ENCODE peak calls at places on chromosome 3, in nine cellular contexts. One of them, this sample, is unnamed.

GRCh38 chr3:152209060-152209459 is 59.7 kb upstream of the MBNL1 start:
- DNase-seq in EL: no peak
- DNase-seq in renal cortical epithelial cell: peak
- DNase-seq in stimulated activated CD4-positive, alpha-beta T cell treated with anti-CD3 and anti-CD28 coated beads, Interleukin-4, amount 100 ng/mL, for 4 hours: no peak
- DNase-seq in NCI-H226: peak
- DNase-seq in HCEC 1CT: no peak
- DNase-seq in effector memory CD8-positive, alpha-beta T cell: no peak
- DNase-seq in ACHN: no peak
- DNase-seq in aorta: no peak
- DNase-seq in this sample: no peak

GRCh38 chr3:44125882-44126281 is 115.8 kb upstream of the TOPAZ1 start:
- DNase-seq in aorta: no peak
- DNase-seq in effector memory CD8-positive, alpha-beta T cell: no peak
- DNase-seq in NCI-H226: peak
- DNase-seq in ACHN: no peak
- DNase-seq in stimulated activated CD4-positive, alpha-beta T cell treated with anti-CD3 and anti-CD28 coated beads, Interleukin-4, amount 100 ng/mL, for 4 hours: no peak
- DNase-seq in EL: peak
- DNase-seq in renal cortical epithelial cell: peak
- DNase-seq in HCEC 1CT: no peak
- DNase-seq in this sample: no peak

GRCh38 chr3:127462111-127462655 is 128.3 kb downstream of the TPRA1 start:
- DNase-seq in NCI-H226: no peak
- DNase-seq in renal cortical epithelial cell: no peak
- DNase-seq in HCEC 1CT: no peak
- DNase-seq in EL: no peak
- DNase-seq in effector memory CD8-positive, alpha-beta T cell: no peak
- DNase-seq in aorta: no peak
- DNase-seq in stimulated activated CD4-positive, alpha-beta T cell treated with anti-CD3 and anti-CD28 coated beads, Interleukin-4, amount 100 ng/mL, for 4 hours: no peak
- DNase-seq in ACHN: no peak
- DNase-seq in this sample: no peak

GRCh38 chr3:176939022-176939817 is 258.1 kb downstream of the TBL1XR1 start:
- DNase-seq in EL: peak
- DNase-seq in NCI-H226: peak
- DNase-seq in effector memory CD8-positive, alpha-beta T cell: peak
- DNase-seq in ACHN: peak
- DNase-seq in aorta: no peak
- DNase-seq in renal cortical epithelial cell: peak
- DNase-seq in stimulated activated CD4-positive, alpha-beta T cell treated with anti-CD3 and anti-CD28 coated beads, Interleukin-4, amount 100 ng/mL, for 4 hours: no peak
- DNase-seq in HCEC 1CT: peak
- DNase-seq in this sample: no peak

GRCh38 chr3:151538706-151539403 is 78.0 kb upstream of the IGSF10 start:
- DNase-seq in renal cortical epithelial cell: no peak
- DNase-seq in aorta: no peak
- DNase-seq in HCEC 1CT: no peak
- DNase-seq in EL: no peak
- DNase-seq in stimulated activated CD4-positive, alpha-beta T cell treated with anti-CD3 and anti-CD28 coated beads, Interleukin-4, amount 100 ng/mL, for 4 hours: no peak
- DNase-seq in ACHN: no peak
- DNase-seq in NCI-H226: no peak
- DNase-seq in effector memory CD8-positive, alpha-beta T cell: no peak
- DNase-seq in this sample: no peak

GRCh38 chr3:197132916-197133530 is 103.4 kb upstream of the MELTF start:
- DNase-seq in aorta: no peak
- DNase-seq in ACHN: no peak
- DNase-seq in EL: no peak
- DNase-seq in renal cortical epithelial cell: no peak
- DNase-seq in stimulated activated CD4-positive, alpha-beta T cell treated with anti-CD3 and anti-CD28 coated beads, Interleukin-4, amount 100 ng/mL, for 4 hours: no peak
- DNase-seq in effector memory CD8-positive, alpha-beta T cell: no peak
- DNase-seq in HCEC 1CT: no peak
- DNase-seq in NCI-H226: no peak
- DNase-seq in this sample: no peak

GRCh38 chr3:71453822-71454512 is 129.6 kb downstream of the FOXP1 start:
- DNase-seq in renal cortical epithelial cell: no peak
- DNase-seq in NCI-H226: no peak
- DNase-seq in ACHN: no peak
- DNase-seq in aorta: no peak
- DNase-seq in effector memory CD8-positive, alpha-beta T cell: no peak
- DNase-seq in HCEC 1CT: no peak
- DNase-seq in stimulated activated CD4-positive, alpha-beta T cell treated with anti-CD3 and anti-CD28 coated beads, Interleukin-4, amount 100 ng/mL, for 4 hours: no peak
- DNase-seq in EL: no peak
- DNase-seq in this sample: no peak

GRCh38 chr3:8953336-8953735 is 9.9 kb downstream of the RAD18 start:
- DNase-seq in aorta: no peak
- DNase-seq in ACHN: no peak
- DNase-seq in renal cortical epithelial cell: no peak
- DNase-seq in NCI-H226: no peak
- DNase-seq in effector memory CD8-positive, alpha-beta T cell: no peak
- DNase-seq in EL: no peak
- DNase-seq in stimulated activated CD4-positive, alpha-beta T cell treated with anti-CD3 and anti-CD28 coated beads, Interleukin-4, amount 100 ng/mL, for 4 hours: no peak
- DNase-seq in HCEC 1CT: no peak
- DNase-seq in this sample: no peak

This sample was measured in activated CD4-positive, alpha-beta T cell treated with anti-CD3 and anti-CD28 coated beads for 1 hour.